ENCODE peak calls at places on chromosomes 4 and X, in six cellular contexts. X, B, E, L, T and C are unnamed samples.

GRCh38 chr4:77007358-77008230 is 58.0 kb downstream of the SEPTIN11 start:
- DNase-seq in T (peak), L (no peak), E (no peak), B (no peak), X (peak), C (peak)

GRCh38 chrX:38561951-38562719 is 793 bp downstream of the TSPAN7 start:
- DNase-seq in T (no peak), B (peak), E (no peak), L (no peak), X (no peak), C (peak)

GRCh38 chr4:14524236-14524635 is 478.0 kb upstream of the CPEB2 start:
- DNase-seq in X (peak), L (no peak), T (no peak), E (no peak), B (no peak), C (no peak)

GRCh38 chrX:100928660-100929613 is at the start of gene XKRX:
- DNase-seq in L (peak), E (peak), B (peak), T (no peak), X (peak), C (peak)

GRCh38 chr4:23932935-23933334 is 43.1 kb upstream of the PPARGC1A start:
- DNase-seq in L (no peak), E (no peak), X (peak), B (peak), T (peak), C (peak)

GRCh38 chrX:46554942-46555341 is 9.7 kb upstream of the ZNF674 start:
- DNase-seq in T (peak), L (peak), B (no peak), X (no peak), E (no peak), C (peak)

GRCh38 chr4:15649914-15650545 is 5.1 kb downstream of the FBXL5 start:
- DNase-seq in E (peak), L (peak), X (peak), T (peak), B (peak), C (peak)

GRCh38 chrX:72366178-72366577 is 60.5 kb upstream of the CITED1 start:
- DNase-seq in L (no peak), X (no peak), T (no peak), B (no peak), E (no peak), C (no peak)

GRCh38 chr4:47933798-47934197 is 19.4 kb upstream of the NFXL1 start:
- DNase-seq in E (no peak), L (peak), X (peak), B (peak), T (peak), C (peak)

GRCh38 chr4:173014113-173014558 is 154.5 kb upstream of the GALNT7 start:
- DNase-seq in X (peak), T (peak), L (no peak), B (peak), E (no peak), C (peak)

GRCh38 chr4:38735870-38736269 is 46.9 kb downstream of the TLR10 start:
- DNase-seq in L (no peak), E (no peak), X (no peak), B (no peak), T (no peak), C (no peak)

GRCh38 chr4:38730830-38731646 is 51.8 kb downstream of the TLR10 start:
- DNase-seq in X (peak), L (peak), T (peak), B (peak), E (peak), C (peak)

GRCh38 chr4:38734886-38735285 is 47.9 kb downstream of the TLR10 start:
- DNase-seq in T (no peak), B (no peak), L (no peak), X (no peak), E (no peak), C (peak)

GRCh38 chr4:38730493-38730829 is 52.3 kb downstream of the TLR10 start:
- DNase-seq in T (no peak), X (no peak), L (no peak), E (no peak), B (no peak), C (no peak)

GRCh38 chr4:38733663-38734062 is 49.1 kb downstream of the TLR10 start:
- DNase-seq in B (no peak), T (no peak), E (no peak), L (no peak), X (no peak), C (no peak)
- H3K4me2 ChIP-seq in B (no peak), T (no peak), E (no peak), L (no peak), X (no peak), C (no peak)

GRCh38 chr4:101141855-101142254 is 205.5 kb downstream of the PPP3CA start:
- DNase-seq in L (no peak), B (no peak), T (no peak), E (no peak), X (no peak), C (no peak)
- H3K4me2 ChIP-seq in L (no peak), B (no peak), T (no peak), E (peak), X (no peak), C (no peak)

GRCh38 chrX:12947545-12948235 is 27.2 kb upstream of the TMSB4X start:
- DNase-seq in B (no peak), L (no peak), T (no peak), E (no peak), X (no peak), C (no peak)
- H3K4me2 ChIP-seq in B (no peak), L (no peak), T (no peak), E (peak), X (peak), C (no peak)

GRCh38 chr4:114597410-114598115 is 1.0 kb upstream of the UGT8 start:
- DNase-seq in E (no peak), L (no peak), B (no peak), X (no peak), T (no peak), C (no peak)
- H3K4me2 ChIP-seq in E (peak), L (peak), B (peak), X (peak), T (no peak), C (no peak)

DNA sequence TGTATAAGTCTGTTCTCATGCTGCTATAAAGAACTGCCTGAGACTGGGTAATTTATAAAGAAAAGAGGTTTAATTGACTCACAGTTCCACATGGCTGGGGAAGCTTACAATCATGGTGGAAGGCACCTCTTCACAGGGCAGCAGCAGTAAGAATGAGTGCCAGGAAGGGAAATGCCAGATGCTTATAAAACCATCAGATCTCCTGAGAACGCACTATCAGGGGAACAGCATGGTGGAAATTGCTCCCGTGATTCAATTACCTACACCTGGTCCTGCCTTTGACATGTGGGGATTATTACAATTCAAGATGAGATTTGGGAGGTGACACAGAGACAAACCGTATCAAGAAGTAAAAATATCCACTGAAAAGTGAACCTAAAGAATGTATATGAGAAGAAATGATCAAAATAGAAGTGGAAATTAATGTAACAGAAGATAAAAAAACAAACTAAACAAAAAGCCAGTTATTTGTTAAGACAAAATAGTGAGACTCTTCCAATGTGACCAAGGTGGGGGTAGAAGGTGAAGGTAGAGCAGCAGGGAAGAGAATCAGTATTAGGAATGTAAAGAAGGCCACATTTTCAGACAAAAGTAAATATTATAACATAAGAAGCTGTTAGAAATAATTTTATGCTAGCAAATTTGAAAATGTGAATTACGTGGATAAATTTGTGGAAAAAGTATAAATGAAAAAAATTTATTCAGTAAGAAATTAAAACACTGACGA is 372.9 kb downstream of the NKX6-1 start:
- DNase-seq in B (no peak), T (no peak), X (no peak), L (no peak), E (no peak), C (no peak)
- H3K4me2 ChIP-seq in B (peak), T (no peak), X (no peak), L (no peak), E (no peak), C (no peak)

DNA sequence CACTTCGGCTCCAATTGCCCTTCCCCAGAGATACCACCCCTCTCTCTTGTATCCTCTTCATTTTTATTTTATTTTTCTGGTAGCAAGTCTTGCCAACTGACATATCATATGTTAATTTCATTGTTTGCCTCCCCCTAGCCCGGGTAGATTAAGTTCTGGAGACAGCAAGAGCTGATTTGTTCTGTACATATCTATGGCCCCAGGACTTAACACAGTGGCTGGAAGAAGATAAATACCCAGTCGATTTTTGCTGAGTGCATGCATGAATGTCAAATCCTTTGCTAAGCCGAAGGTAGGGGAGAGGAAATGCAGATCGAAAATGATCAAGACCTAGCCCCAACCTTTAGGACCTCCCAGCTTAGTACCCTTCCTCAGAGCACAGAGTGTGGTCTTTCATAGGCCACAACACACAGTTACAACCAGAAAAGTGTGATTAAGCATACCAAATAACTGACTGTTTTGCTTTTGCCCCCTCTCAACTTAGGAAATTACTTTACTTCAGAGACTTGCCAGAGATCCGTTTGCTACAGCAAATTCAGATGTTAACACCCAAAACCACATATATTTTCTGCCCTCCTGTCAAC is 58.7 kb upstream of the KLF3 start:
- DNase-seq in T (no peak), E (no peak), X (no peak), L (no peak), B (no peak), C (no peak)
- H3K4me2 ChIP-seq in T (no peak), E (no peak), X (no peak), L (no peak), B (no peak), C (no peak)

DNA sequence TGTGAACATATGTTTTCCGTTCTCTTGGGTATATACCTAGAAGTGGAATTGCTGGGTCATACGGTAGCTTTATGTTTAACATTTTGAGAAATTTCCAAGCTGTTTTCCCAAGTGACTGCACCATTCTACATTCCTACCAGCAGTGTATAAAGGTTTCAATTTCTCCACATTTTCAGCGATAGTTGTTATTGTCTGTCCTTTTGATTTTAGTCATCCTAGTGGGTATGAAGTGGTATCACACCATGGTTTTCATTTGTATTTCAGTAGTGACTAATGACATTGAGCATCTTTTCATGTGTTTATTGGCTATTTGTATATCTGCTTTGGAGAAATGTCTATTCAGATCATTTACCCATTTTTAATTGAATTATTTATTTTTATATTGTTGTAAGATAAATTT is 2.4 kb downstream of the PPEF1 start:
- DNase-seq in L (no peak), B (no peak), E (no peak), T (no peak), X (no peak), C (no peak)
- H3K4me2 ChIP-seq in L (no peak), B (no peak), E (no peak), T (no peak), X (no peak), C (no peak)